ENCODE peak calls at places on chromosome 10, in ten cellular contexts. S is heart right ventricle, D is NCI-H2107, K is DMS153, W is activated T-cell treated with anti-CD3 and anti-CD28 coated beads for 1 hour, B is lower leg skin, Q is NCI-H460, Y is T-helper 9 cell, V is GM10248, R is NCI-H345. X is an unnamed sample.

GRCh38 chr10:102904337-102904736 is 13.8 kb upstream of the CNNM2 start:
- DNase-seq in S (no peak), D (no peak), K (no peak), W (no peak), B (no peak), Q (no peak), Y (no peak), V (no peak), R (no peak), X (no peak)

GRCh38 chr10:43220971-43221418 is 45.9 kb downstream of the RASGEF1A start:
- DNase-seq in S (peak), D (no peak), K (no peak), W (no peak), B (no peak), Q (no peak), Y (no peak), V (no peak), R (no peak), X (no peak)

GRCh38 chr10:127921075-127921750 is 14.3 kb downstream of the PTPRE start:
- DNase-seq in S (no peak), D (no peak), K (no peak), W (no peak), B (no peak), Q (no peak), Y (no peak), V (no peak), R (no peak), X (no peak)

GRCh38 chr10:14196113-14196512 is 134.6 kb downstream of the FRMD4A start:
- DNase-seq in S (no peak), D (no peak), K (no peak), W (no peak), B (no peak), Q (no peak), Y (no peak), V (no peak), R (no peak), X (no peak)

GRCh38 chr10:124049484-124049883 is 43.9 kb downstream of the CHST15 start:
- DNase-seq in S (no peak), D (no peak), K (no peak), W (no peak), B (no peak), Q (no peak), Y (no peak), V (no peak), R (no peak), X (no peak)

GRCh38 chr10:93417264-93417663 is 64.9 kb downstream of the MYOF start:
- DNase-seq in S (peak), D (no peak), K (no peak), W (no peak), B (no peak), Q (no peak), Y (no peak), V (no peak), R (peak), X (no peak)

GRCh38 chr10:97412891-97413304 is 11.8 kb upstream of the RRP12 start:
- DNase-seq in S (no peak), D (no peak), K (peak), W (no peak), B (no peak), Q (no peak), Y (no peak), V (no peak), R (no peak), X (no peak)

GRCh38 chr10:60729106-60729505 is 49.2 kb upstream of the CDK1 start:
- DNase-seq in S (no peak), D (no peak), K (no peak), W (no peak), B (no peak), Q (no peak), Y (no peak), V (no peak), R (no peak), X (no peak)

GRCh38 chr10:34280599-34281374 is 534.3 kb downstream of the PARD3 start:
- DNase-seq in S (no peak), D (no peak), K (no peak), W (no peak), B (peak), Q (peak), Y (no peak), V (no peak), R (no peak), X (no peak)

GRCh38 chr10:11403116-11403515 is 208.3 kb downstream of the USP6NL start:
- DNase-seq in S (no peak), D (no peak), K (no peak), W (peak), B (no peak), Q (no peak), Y (peak), V (no peak), R (no peak), X (no peak)

GRCh38 chr10:87072449-87072848 is 22.2 kb downstream of the GLUD1 start:
- DNase-seq in S (no peak), D (no peak), K (no peak), W (no peak), B (no peak), Q (no peak), Y (no peak), V (no peak), R (no peak), X (no peak)

GRCh38 chr10:3287566-3288445 is 115.2 kb upstream of the PITRM1 start:
- DNase-seq in S (no peak), D (no peak), K (peak), W (no peak), B (no peak), Q (no peak), Y (no peak), V (no peak), R (peak), X (no peak)

GRCh38 chr10:83127942-83128575 is 1011.2 kb upstream of the GHITM start:
- DNase-seq in S (no peak), D (no peak), K (no peak), W (no peak), B (no peak), Q (no peak), Y (no peak), V (no peak), R (no peak), X (no peak)

GRCh38 chr10:68553138-68553537 is 7.0 kb upstream of the TET1 start:
- DNase-seq in S (no peak), D (no peak), K (no peak), W (no peak), B (no peak), Q (no peak), Y (no peak), V (no peak), R (no peak), X (no peak)

GRCh38 chr10:3691482-3691881 is 93.5 kb downstream of the KLF6 start:
- DNase-seq in S (no peak), D (no peak), K (no peak), W (no peak), B (no peak), Q (no peak), Y (no peak), V (no peak), R (no peak), X (no peak)

GRCh38 chr10:75238182-75239180 is 2.7 kb upstream of the COMTD1 start:
- DNase-seq in S (no peak), D (no peak), K (no peak), W (no peak), B (no peak), Q (no peak), Y (no peak), V (no peak), R (no peak), X (no peak)

GRCh38 chr10:132536241-132536963 is 1.2 kb upstream of the INPP5A start:
- DNase-seq in S (no peak), D (no peak), K (no peak), W (no peak), B (no peak), Q (no peak), Y (no peak), V (no peak), R (no peak), X (no peak)

GRCh38 chr10:70537398-70538194 is 59.0 kb downstream of the PALD1 start:
- DNase-seq in S (no peak), D (no peak), K (no peak), W (peak), B (no peak), Q (no peak), Y (no peak), V (no peak), R (peak), X (no peak)

GRCh38 chr10:72421895-72422540 is 67.3 kb upstream of the DNAJB12 start:
- DNase-seq in S (no peak), D (no peak), K (no peak), W (no peak), B (no peak), Q (no peak), Y (no peak), V (no peak), R (no peak), X (no peak)

GRCh38 chr10:1074748-1075358 is 18.7 kb downstream of the WDR37 start:
- DNase-seq in S (no peak), D (no peak), K (no peak), W (no peak), B (no peak), Q (no peak), Y (no peak), V (no peak), R (no peak), X (no peak)

GRCh38 chr10:65518379-65518778 is 1407.5 kb upstream of the LRRTM3 start:
- DNase-seq in S (no peak), D (no peak), K (no peak), W (no peak), B (no peak), Q (no peak), Y (no peak), V (no peak), R (no peak), X (no peak)

GRCh38 chr10:15515207-15515606 is 144.1 kb upstream of the FAM171A1 start:
- DNase-seq in S (no peak), D (no peak), K (no peak), W (no peak), B (peak), Q (no peak), Y (no peak), V (no peak), R (no peak), X (no peak)

GRCh38 chr10:79559726-79560125 is 481 bp downstream of the SFTPA2 start:
- DNase-seq in S (no peak), D (no peak), K (no peak), W (no peak), B (no peak), Q (no peak), Y (no peak), V (no peak), R (no peak), X (no peak)

GRCh38 chr10:3133948-3134347 is 38.6 kb downstream of the PITRM1 start:
- DNase-seq in S (no peak), D (no peak), K (no peak), W (no peak), B (no peak), Q (no peak), Y (no peak), V (no peak), R (no peak), X (no peak)

GRCh38 chr10:69628876-69629275 is 1.2 kb upstream of the FAM241B start:
- DNase-seq in S (no peak), D (no peak), K (peak), W (no peak), B (no peak), Q (no peak), Y (no peak), V (no peak), R (no peak), X (no peak)

GRCh38 chr10:79399242-79399831 is 46.1 kb downstream of the ZCCHC24 start:
- DNase-seq in S (peak), D (no peak), K (no peak), W (no peak), B (peak), Q (no peak), Y (no peak), V (no peak), R (no peak), X (no peak)

GRCh38 chr10:538895-539294 is 150.6 kb downstream of the DIP2C start:
- DNase-seq in S (no peak), D (no peak), K (no peak), W (no peak), B (no peak), Q (no peak), Y (no peak), V (no peak), R (no peak), X (no peak)

GRCh38 chr10:47351899-47352815 is 4.0 kb downstream of the RBP3 start:
- DNase-seq in S (no peak), D (no peak), K (no peak), W (no peak), B (no peak), Q (no peak), Y (no peak), V (no peak), R (no peak), X (no peak)

GRCh38 chr10:52491246-52492000 is 177.3 kb downstream of the DKK1 start:
- DNase-seq in S (no peak), D (no peak), K (no peak), W (no peak), B (no peak), Q (no peak), Y (no peak), V (no peak), R (no peak), X (no peak)

GRCh38 chr10:15461353-15462108 is 90.4 kb upstream of the FAM171A1 start:
- DNase-seq in S (peak), D (no peak), K (no peak), W (no peak), B (no peak), Q (peak), Y (no peak), V (no peak), R (no peak), X (no peak)

GRCh38 chr10:6737080-6737641 is 157.1 kb upstream of the PRKCQ start:
- DNase-seq in S (no peak), D (no peak), K (no peak), W (no peak), B (no peak), Q (peak), Y (no peak), V (no peak), R (no peak), X (no peak)

GRCh38 chr10:30464675-30465074 is 30.7 kb downstream of the MAP3K8 start:
- DNase-seq in S (no peak), D (no peak), K (no peak), W (no peak), B (no peak), Q (no peak), Y (no peak), V (no peak), R (no peak), X (no peak)

GRCh38 chr10:69842932-69843331 is 41.2 kb downstream of the COL13A1 start:
- DNase-seq in S (no peak), D (no peak), K (no peak), W (no peak), B (no peak), Q (no peak), Y (no peak), V (no peak), R (no peak), X (no peak)

GRCh38 chr10:117374506-117375359 is 507 bp downstream of the PDZD8 start:
- DNase-seq in S (peak), D (no peak), K (no peak), W (peak), B (no peak), Q (no peak), Y (peak), V (no peak), R (peak), X (no peak)

GRCh38 chr10:57849726-57850357 is 417.9 kb downstream of the IPMK start:
- DNase-seq in S (no peak), D (no peak), K (peak), W (no peak), B (no peak), Q (no peak), Y (no peak), V (no peak), R (peak), X (no peak)

GRCh38 chr10:29948971-29949370 is 110.4 kb downstream of the JCAD start:
- DNase-seq in S (no peak), D (no peak), K (no peak), W (no peak), B (peak), Q (no peak), Y (no peak), V (no peak), R (no peak), X (no peak)

GRCh38 chr10:74246495-74246894 is 95.5 kb downstream of the ADK start:
- DNase-seq in S (no peak), D (no peak), K (no peak), W (no peak), B (no peak), Q (no peak), Y (no peak), V (no peak), R (no peak), X (no peak)

X was measured in NCI-H187.